ENCODE peak calls at places on chromosomes 7 and 10, in five cellular contexts. U is hepatocyte, W is PC-3, T is neural progenitor cell, X is BJ. E is an unnamed sample.

GRCh38 chr7:36192050-36192824 is 39.2 kb downstream of the EEPD1 start:
- DNase-seq in U (peak), W (no peak), T (no peak), X (peak), E (peak)

GRCh38 chr10:100930368-100930767 is 17.6 kb downstream of the SLF2 start:
- DNase-seq in U (no peak), W (no peak), T (no peak), X (no peak), E (no peak)

GRCh38 chr10:30775779-30776591 is 146.4 kb upstream of the LYZL2 start:
- DNase-seq in U (no peak), W (no peak), T (no peak), X (peak), E (no peak)

GRCh38 chr7:74275401-74275881 is 13.8 kb upstream of the CLIP2 start:
- DNase-seq in U (no peak), W (no peak), T (peak), X (no peak), E (no peak)

GRCh38 chr7:332646-333398 is 42.9 kb downstream of the FOXL3 start:
- DNase-seq in U (peak), W (peak), T (peak), X (no peak), E (no peak)

GRCh38 chr10:1170867-1171180 is 114.6 kb downstream of the WDR37 start:
- DNase-seq in U (no peak), W (no peak), T (no peak), X (no peak), E (no peak)

GRCh38 chr10:88879754-88880286 is at the start of gene STAMBPL1:
- DNase-seq in U (peak), W (peak), T (no peak), X (no peak), E (no peak)

GRCh38 chr7:135862586-135863361 is 114.2 kb upstream of the FAM180A start:
- DNase-seq in U (no peak), W (no peak), T (peak), X (no peak), E (no peak)

GRCh38 chr7:148095066-148095465 is 495.5 kb upstream of the C7orf33 start:
- DNase-seq in U (no peak), W (no peak), T (no peak), X (no peak), E (no peak)

GRCh38 chr10:75476985-75477384 is 45.6 kb downstream of the LRMDA start:
- DNase-seq in U (no peak), W (no peak), T (no peak), X (no peak), E (no peak)

GRCh38 chr10:101817542-101818118 is 614 bp downstream of the OGA start:
- DNase-seq in U (peak), W (peak), T (peak), X (peak), E (peak)

GRCh38 chr10:127133672-127134500 is 62.5 kb downstream of the INSYN2A start:
- DNase-seq in U (no peak), W (no peak), T (no peak), X (no peak), E (no peak)

GRCh38 chr7:66283003-66283920 is 78.1 kb downstream of the TPST1 start:
- DNase-seq in U (no peak), W (peak), T (no peak), X (no peak), E (peak)

GRCh38 chr7:146702898-146703297 is 586.3 kb downstream of the CNTNAP2 start:
- DNase-seq in U (no peak), W (no peak), T (no peak), X (no peak), E (no peak)

GRCh38 chr10:77939561-77940001 is 13.0 kb upstream of the DLG5 start:
- DNase-seq in U (peak), W (no peak), T (peak), X (no peak), E (no peak)

GRCh38 chr10:97724341-97724941 is 10.9 kb downstream of the MARVELD1 start:
- DNase-seq in U (peak), W (no peak), T (no peak), X (no peak), E (no peak)

GRCh38 chr7:105249216-105249615 is 139.5 kb downstream of the SRPK2 start:
- DNase-seq in U (no peak), W (no peak), T (no peak), X (no peak), E (no peak)

GRCh38 chr7:36746347-36746746 is 22.1 kb upstream of the AOAH start:
- DNase-seq in U (peak), W (no peak), T (no peak), X (no peak), E (peak)

GRCh38 chr7:85595639-85596268 is 408.9 kb upstream of the SEMA3D start:
- DNase-seq in U (no peak), W (peak), T (no peak), X (peak), E (peak)

GRCh38 chr7:138992052-138992531 is 10.9 kb upstream of the KIAA1549 start:
- DNase-seq in U (no peak), W (no peak), T (no peak), X (peak), E (peak)

GRCh38 chr7:47336178-47337020 is 245.5 kb downstream of the TNS3 start:
- DNase-seq in U (no peak), W (no peak), T (no peak), X (no peak), E (peak)

GRCh38 chr7:47493971-47494370 is 87.9 kb downstream of the TNS3 start:
- DNase-seq in U (no peak), W (peak), T (no peak), X (no peak), E (no peak)

DNA sequence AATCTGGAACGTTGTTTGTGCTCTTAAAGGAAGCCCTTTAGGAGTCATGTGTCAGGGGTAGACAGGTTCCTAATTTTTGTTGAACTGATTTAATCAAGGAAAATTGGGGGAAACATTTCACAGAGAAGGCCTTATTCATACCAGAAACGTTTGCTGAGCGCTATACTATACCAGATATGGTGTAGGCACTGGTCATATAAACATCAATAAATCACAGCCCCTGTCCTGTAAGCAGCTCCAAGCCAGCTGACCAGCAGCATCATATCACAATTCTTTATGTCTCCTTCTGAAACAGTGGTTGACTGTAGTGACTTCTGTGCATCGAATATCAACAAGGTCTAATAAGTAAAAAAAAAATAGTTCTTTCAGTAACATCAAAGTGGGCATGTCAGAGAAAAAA is 1.1 kb downstream of the TMEM178B start:
- DNase-seq in U (no peak), W (no peak), T (no peak), X (no peak), E (no peak)
- H3K4me3 ChIP-seq in U (no peak), W (peak), T (peak), X (no peak), E (no peak)

GRCh38 chr10:23702977-23703414 is 264.1 kb downstream of the OTUD1 start:
- DNase-seq in U (peak), W (peak), T (peak), X (no peak), E (peak)
- TF ChIP-seq CTCF in U (peak), W (peak), T (peak), X (peak), E (peak)

DNA sequence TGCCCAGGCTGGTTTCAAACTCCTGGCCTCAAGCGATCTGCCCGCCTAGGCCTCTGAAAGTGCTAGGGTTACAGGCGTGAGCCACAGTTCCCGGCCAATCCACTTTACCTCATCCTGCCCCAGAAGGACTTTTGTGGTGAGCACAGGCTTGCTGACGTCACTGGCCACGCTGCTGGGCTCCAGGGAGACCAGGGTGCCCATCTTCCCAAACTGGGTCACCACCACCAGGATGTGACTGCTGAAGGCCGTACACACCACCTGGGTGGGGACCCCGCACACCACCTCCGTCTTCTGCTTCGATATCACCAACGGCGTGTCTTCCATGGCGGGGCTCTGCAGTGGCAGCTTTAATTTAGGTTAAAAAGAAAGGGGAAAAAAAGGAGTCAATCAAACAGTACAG is 816 bp downstream of the PSMG3 start:
- DNase-seq in U (no peak), W (peak), T (no peak), X (no peak), E (no peak)
- H3K4me3 ChIP-seq in U (no peak), W (peak), T (peak), X (peak), E (peak)

GRCh38 chr7:124155400-124156022 is 122.6 kb upstream of the TMEM229A start:
- DNase-seq in U (peak), W (peak), T (peak), X (no peak), E (no peak)
- TF ChIP-seq CTCF in U (peak), W (peak), T (peak), X (peak), E (no peak)

GRCh38 chr7:132571970-132572369 is 4.3 kb downstream of the PLXNA4 start:
- DNase-seq in U (no peak), W (no peak), T (no peak), X (no peak), E (no peak)
- H3K4me3 ChIP-seq in U (no peak), W (no peak), T (no peak), X (no peak), E (no peak)

GRCh38 chr7:95468071-95468470 is 17.7 kb upstream of the ASB4 start:
- DNase-seq in U (no peak), W (no peak), T (no peak), X (no peak), E (no peak)
- TF ChIP-seq CTCF in U (no peak), W (no peak), T (no peak), X (no peak), E (no peak)

GRCh38 chr10:9709849-9710248 is 1307.8 kb upstream of the CELF2 start:
- DNase-seq in U (no peak), W (no peak), T (no peak), X (no peak), E (no peak)
- H3K4me3 ChIP-seq in U (no peak), W (no peak), T (no peak), X (no peak), E (no peak)

DNA sequence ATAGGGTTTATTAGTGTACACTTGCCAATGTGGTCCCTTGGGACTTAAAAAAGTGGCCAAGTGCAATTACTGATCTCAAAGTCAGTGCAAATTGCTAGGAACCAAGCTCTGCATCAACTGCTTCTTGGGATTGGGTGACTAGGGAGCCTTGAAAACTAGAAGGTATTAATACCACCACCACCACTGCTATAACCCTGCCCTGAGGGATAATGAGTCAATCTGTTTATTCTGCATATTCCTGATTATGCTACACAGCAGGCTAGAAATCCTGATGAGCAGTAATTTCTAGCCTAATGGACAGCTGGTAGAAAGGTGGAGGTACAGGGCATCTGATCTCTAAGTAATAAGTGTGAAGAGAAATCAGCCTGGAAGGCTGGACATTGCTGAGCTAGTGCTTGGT is 555.0 kb downstream of the SORCS1 start:
- DNase-seq in U (no peak), W (peak), T (no peak), X (no peak), E (no peak)
- TF ChIP-seq CTCF in U (no peak), W (no peak), T (no peak), X (no peak), E (no peak)

DNA sequence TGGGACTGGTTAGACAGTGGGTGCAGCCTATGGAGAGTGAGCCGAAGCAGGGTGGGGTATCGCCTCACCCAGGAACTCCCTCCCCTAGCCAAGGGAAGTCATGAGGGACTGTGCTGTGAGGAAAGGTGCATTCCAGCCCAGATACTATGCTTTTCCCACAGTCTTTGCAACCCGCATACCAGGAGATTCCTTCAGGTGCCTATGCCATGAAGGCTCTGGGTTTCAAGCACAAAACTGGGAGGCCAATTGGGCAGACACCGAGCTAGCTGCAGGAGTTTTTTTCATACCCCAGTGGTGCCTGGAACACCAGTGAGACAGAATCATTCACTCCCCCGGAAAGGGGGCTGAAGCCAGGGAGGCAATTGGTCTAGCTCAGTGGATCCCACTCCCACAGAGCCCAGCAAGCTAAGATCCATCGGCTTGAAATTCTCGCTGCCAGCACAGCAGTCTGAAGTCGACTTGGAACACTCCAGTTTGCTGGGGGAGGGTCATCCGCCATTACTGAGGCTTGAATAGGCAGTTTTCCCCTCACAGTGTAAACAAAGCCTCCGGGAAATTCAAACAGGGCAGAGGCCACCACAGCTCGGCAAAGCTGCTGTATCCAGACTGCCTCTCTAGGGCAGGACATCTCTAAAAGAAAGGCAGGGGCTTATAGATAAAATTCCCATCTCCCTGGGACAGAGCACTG is 141.4 kb downstream of the TFEC start:
- DNase-seq in U (no peak), W (no peak), T (no peak), X (no peak), E (no peak)
- H3K4me3 ChIP-seq in U (no peak), W (no peak), T (no peak), X (no peak), E (no peak)

DNA sequence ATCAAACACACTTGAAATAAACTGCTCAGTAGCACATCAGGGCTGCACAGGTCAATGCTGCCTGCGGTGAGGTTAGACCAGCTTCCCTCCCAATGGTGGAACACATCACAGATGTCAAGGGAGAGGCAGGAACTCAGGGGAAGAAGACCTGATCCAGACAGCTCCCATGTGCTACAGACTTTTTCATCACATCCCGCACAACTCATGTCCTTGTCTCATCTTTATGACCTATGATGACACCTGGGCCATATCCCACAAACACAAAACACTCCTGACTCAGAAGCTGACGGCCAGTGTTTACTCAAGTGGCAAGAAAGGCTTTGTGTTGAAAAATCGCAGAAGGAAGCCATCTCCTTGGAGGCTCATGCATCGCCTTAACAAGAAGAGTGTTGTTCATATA is 91.6 kb downstream of the HTR5A start:
- DNase-seq in U (no peak), W (no peak), T (no peak), X (no peak), E (no peak)
- TF ChIP-seq CTCF in U (no peak), W (no peak), T (no peak), X (no peak), E (no peak)